ENCODE peak calls at places on chromosomes 2 and 18, in seven cellular contexts. One of them, this sample, is unnamed.

GRCh38 chr2:71930073-71930681 is 217.5 kb downstream of the CYP26B1 start:
- DNase-seq in HCT116: no peak
- DNase-seq in T-helper 22 cell: no peak
- DNase-seq in upper lobe of right lung: peak; percentile 61
- DNase-seq in MM.1S: no peak
- DNase-seq in stimulated activated CD4-positive, alpha-beta T cell treated with anti-CD3 and anti-CD28 coated beads, Interleukin-2, amount 100 ng/mL, for 48 hours: no peak
- DNase-seq in NCI-H2081: no peak
- DNase-seq in this sample: no peak

GRCh38 chr18:39627936-39628335 is 2062.3 kb upstream of the CELF4 start:
- DNase-seq in HCT116: no peak
- DNase-seq in T-helper 22 cell: no peak
- DNase-seq in upper lobe of right lung: no peak
- DNase-seq in MM.1S: no peak
- DNase-seq in stimulated activated CD4-positive, alpha-beta T cell treated with anti-CD3 and anti-CD28 coated beads, Interleukin-2, amount 100 ng/mL, for 48 hours: no peak
- DNase-seq in NCI-H2081: no peak
- DNase-seq in this sample: no peak

GRCh38 chr2:143140864-143141637 is 11.8 kb downstream of the ARHGAP15 start:
- DNase-seq in HCT116: no peak
- DNase-seq in T-helper 22 cell: no peak
- DNase-seq in upper lobe of right lung: no peak
- DNase-seq in MM.1S: no peak
- DNase-seq in stimulated activated CD4-positive, alpha-beta T cell treated with anti-CD3 and anti-CD28 coated beads, Interleukin-2, amount 100 ng/mL, for 48 hours: no peak
- DNase-seq in NCI-H2081: no peak
- DNase-seq in this sample: no peak

GRCh38 chr18:4107049-4107459 is 348.1 kb downstream of the DLGAP1 start:
- DNase-seq in HCT116: no peak
- DNase-seq in T-helper 22 cell: no peak
- DNase-seq in upper lobe of right lung: no peak
- DNase-seq in MM.1S: no peak
- DNase-seq in stimulated activated CD4-positive, alpha-beta T cell treated with anti-CD3 and anti-CD28 coated beads, Interleukin-2, amount 100 ng/mL, for 48 hours: no peak
- DNase-seq in NCI-H2081: no peak
- DNase-seq in this sample: no peak

GRCh38 chr2:76039505-76039904 is 328.8 kb upstream of the GCFC2 start:
- DNase-seq in HCT116: no peak
- DNase-seq in T-helper 22 cell: no peak
- DNase-seq in upper lobe of right lung: no peak
- DNase-seq in MM.1S: no peak
- DNase-seq in stimulated activated CD4-positive, alpha-beta T cell treated with anti-CD3 and anti-CD28 coated beads, Interleukin-2, amount 100 ng/mL, for 48 hours: no peak
- DNase-seq in NCI-H2081: no peak
- DNase-seq in this sample: no peak

GRCh38 chr2:12502759-12503158 is 214.0 kb upstream of the TRIB2 start:
- DNase-seq in HCT116: no peak
- DNase-seq in T-helper 22 cell: no peak
- DNase-seq in upper lobe of right lung: no peak
- DNase-seq in MM.1S: no peak
- DNase-seq in stimulated activated CD4-positive, alpha-beta T cell treated with anti-CD3 and anti-CD28 coated beads, Interleukin-2, amount 100 ng/mL, for 48 hours: no peak
- DNase-seq in NCI-H2081: no peak
- DNase-seq in this sample: no peak

GRCh38 chr2:221997100-221997499 is 301.7 kb downstream of the PAX3 start:
- DNase-seq in HCT116: peak; percentile 43
- DNase-seq in T-helper 22 cell: no peak
- DNase-seq in upper lobe of right lung: no peak
- DNase-seq in MM.1S: no peak
- DNase-seq in stimulated activated CD4-positive, alpha-beta T cell treated with anti-CD3 and anti-CD28 coated beads, Interleukin-2, amount 100 ng/mL, for 48 hours: no peak
- DNase-seq in NCI-H2081: no peak
- DNase-seq in this sample: no peak

GRCh38 chr2:46098606-46099005 is 198.6 kb upstream of the EPAS1 start:
- DNase-seq in HCT116: no peak
- DNase-seq in T-helper 22 cell: no peak
- DNase-seq in upper lobe of right lung: no peak
- DNase-seq in MM.1S: no peak
- DNase-seq in stimulated activated CD4-positive, alpha-beta T cell treated with anti-CD3 and anti-CD28 coated beads, Interleukin-2, amount 100 ng/mL, for 48 hours: peak; percentile 3
- DNase-seq in NCI-H2081: no peak
- DNase-seq in this sample: no peak

GRCh38 chr2:187575081-187576067 is 21.1 kb upstream of the TFPI start:
- DNase-seq in HCT116: no peak
- DNase-seq in T-helper 22 cell: no peak
- DNase-seq in upper lobe of right lung: no peak
- DNase-seq in MM.1S: no peak
- DNase-seq in stimulated activated CD4-positive, alpha-beta T cell treated with anti-CD3 and anti-CD28 coated beads, Interleukin-2, amount 100 ng/mL, for 48 hours: no peak
- DNase-seq in NCI-H2081: no peak
- DNase-seq in this sample: no peak

GRCh38 chr18:58863539-58864145 is 1.0 kb upstream of the ZNF532 start:
- DNase-seq in HCT116: no peak
- DNase-seq in T-helper 22 cell: no peak
- DNase-seq in upper lobe of right lung: peak; percentile 82
- DNase-seq in MM.1S: peak; percentile 42
- DNase-seq in stimulated activated CD4-positive, alpha-beta T cell treated with anti-CD3 and anti-CD28 coated beads, Interleukin-2, amount 100 ng/mL, for 48 hours: peak; percentile 26
- DNase-seq in NCI-H2081: no peak
- DNase-seq in this sample: peak; percentile 90

GRCh38 chr18:10518595-10519273 is 7.1 kb upstream of the NAPG start:
- DNase-seq in HCT116: no peak
- DNase-seq in T-helper 22 cell: no peak
- DNase-seq in upper lobe of right lung: peak; percentile 70
- DNase-seq in MM.1S: no peak
- DNase-seq in stimulated activated CD4-positive, alpha-beta T cell treated with anti-CD3 and anti-CD28 coated beads, Interleukin-2, amount 100 ng/mL, for 48 hours: no peak
- DNase-seq in NCI-H2081: peak; percentile 5
- DNase-seq in this sample: peak; percentile 80

GRCh38 chr2:38527338-38528007 is 75.3 kb downstream of the HNRNPLL start:
- DNase-seq in HCT116: no peak
- DNase-seq in T-helper 22 cell: no peak
- DNase-seq in upper lobe of right lung: no peak
- DNase-seq in MM.1S: no peak
- DNase-seq in stimulated activated CD4-positive, alpha-beta T cell treated with anti-CD3 and anti-CD28 coated beads, Interleukin-2, amount 100 ng/mL, for 48 hours: no peak
- DNase-seq in NCI-H2081: no peak
- DNase-seq in this sample: no peak

GRCh38 chr18:3060667-3061580 is 48.0 kb upstream of the LPIN2 start:
- DNase-seq in HCT116: no peak
- DNase-seq in T-helper 22 cell: peak; percentile 19
- DNase-seq in upper lobe of right lung: no peak
- DNase-seq in MM.1S: peak; percentile 77
- DNase-seq in stimulated activated CD4-positive, alpha-beta T cell treated with anti-CD3 and anti-CD28 coated beads, Interleukin-2, amount 100 ng/mL, for 48 hours: peak; percentile 41
- DNase-seq in NCI-H2081: no peak
- DNase-seq in this sample: peak; percentile 76

GRCh38 chr18:74040459-74041332 is 106.9 kb downstream of the FBXO15 start:
- DNase-seq in HCT116: peak; percentile 4
- DNase-seq in T-helper 22 cell: no peak
- DNase-seq in upper lobe of right lung: peak; percentile 85
- DNase-seq in MM.1S: peak; percentile 10
- DNase-seq in stimulated activated CD4-positive, alpha-beta T cell treated with anti-CD3 and anti-CD28 coated beads, Interleukin-2, amount 100 ng/mL, for 48 hours: peak; percentile 78
- DNase-seq in NCI-H2081: peak; percentile 24
- DNase-seq in this sample: no peak

GRCh38 chr2:239044336-239044735 is 196.5 kb downstream of the TWIST2 start:
- DNase-seq in HCT116: no peak
- DNase-seq in T-helper 22 cell: no peak
- DNase-seq in upper lobe of right lung: no peak
- DNase-seq in MM.1S: no peak
- DNase-seq in stimulated activated CD4-positive, alpha-beta T cell treated with anti-CD3 and anti-CD28 coated beads, Interleukin-2, amount 100 ng/mL, for 48 hours: no peak
- DNase-seq in NCI-H2081: no peak
- DNase-seq in this sample: no peak

GRCh38 chr2:158967731-158968395 is 577 bp upstream of the TANC1 start:
- DNase-seq in HCT116: no peak
- DNase-seq in T-helper 22 cell: no peak
- DNase-seq in upper lobe of right lung: peak; percentile 74
- DNase-seq in MM.1S: no peak
- DNase-seq in stimulated activated CD4-positive, alpha-beta T cell treated with anti-CD3 and anti-CD28 coated beads, Interleukin-2, amount 100 ng/mL, for 48 hours: no peak
- DNase-seq in NCI-H2081: no peak
- DNase-seq in this sample: peak; percentile 84

GRCh38 chr18:26548144-26549102 is at the start of gene KCTD1:
- DNase-seq in HCT116: peak; percentile 56
- DNase-seq in T-helper 22 cell: peak; percentile 29
- DNase-seq in upper lobe of right lung: peak; percentile 89
- DNase-seq in MM.1S: peak; percentile 91
- DNase-seq in stimulated activated CD4-positive, alpha-beta T cell treated with anti-CD3 and anti-CD28 coated beads, Interleukin-2, amount 100 ng/mL, for 48 hours: peak; percentile 52
- DNase-seq in NCI-H2081: peak; percentile 73
- DNase-seq in this sample: peak; percentile 92

GRCh38 chr2:178194600-178195389 is 483 bp downstream of the OSBPL6 start:
- DNase-seq in HCT116: no peak
- DNase-seq in T-helper 22 cell: no peak
- DNase-seq in upper lobe of right lung: peak; percentile 70
- DNase-seq in MM.1S: peak; percentile 15
- DNase-seq in stimulated activated CD4-positive, alpha-beta T cell treated with anti-CD3 and anti-CD28 coated beads, Interleukin-2, amount 100 ng/mL, for 48 hours: peak; percentile 5
- DNase-seq in NCI-H2081: peak; percentile 51
- DNase-seq in this sample: peak; percentile 77

GRCh38 chr2:114006460-114006859 is 116.6 kb downstream of the ACTR3 start:
- DNase-seq in HCT116: no peak
- DNase-seq in T-helper 22 cell: no peak
- DNase-seq in upper lobe of right lung: no peak
- DNase-seq in MM.1S: no peak
- DNase-seq in stimulated activated CD4-positive, alpha-beta T cell treated with anti-CD3 and anti-CD28 coated beads, Interleukin-2, amount 100 ng/mL, for 48 hours: no peak
- DNase-seq in NCI-H2081: no peak
- DNase-seq in this sample: no peak

GRCh38 chr2:26754972-26755670 is 9.0 kb upstream of the SLC35F6 start:
- DNase-seq in HCT116: no peak
- DNase-seq in T-helper 22 cell: no peak
- DNase-seq in upper lobe of right lung: no peak
- DNase-seq in MM.1S: no peak
- DNase-seq in stimulated activated CD4-positive, alpha-beta T cell treated with anti-CD3 and anti-CD28 coated beads, Interleukin-2, amount 100 ng/mL, for 48 hours: no peak
- DNase-seq in NCI-H2081: no peak
- DNase-seq in this sample: no peak

GRCh38 chr2:69026026-69026425 is 13.0 kb downstream of the ANTXR1 start:
- DNase-seq in HCT116: peak; percentile 36
- DNase-seq in T-helper 22 cell: no peak
- DNase-seq in upper lobe of right lung: no peak
- DNase-seq in MM.1S: peak; percentile 55
- DNase-seq in stimulated activated CD4-positive, alpha-beta T cell treated with anti-CD3 and anti-CD28 coated beads, Interleukin-2, amount 100 ng/mL, for 48 hours: no peak
- DNase-seq in NCI-H2081: peak; percentile 43
- DNase-seq in this sample: no peak

This sample was measured in kidney.